ENCODE peak calls at places on chromosomes 11 and 22, in seven cellular contexts. R is neuronal stem cell; J is iPS DF 6.9; U is transverse colon; Y is upper lobe of right lung; M is body of pancreas; P is effector memory CD4-positive, alpha-beta T cell. W is an unnamed sample. For H3K4me1 and H3K9me3, the result is how much of the 10 kb centered on the place peaks cover.

GRCh38 chr22:17569971-17570511 is 6.7 kb downstream of the SLC25A18 start:
- DNase-seq in R (no peak), J (no peak), U (no peak), Y (no peak), M (no peak), P (no peak), W (no peak)

GRCh38 chr11:68164437-68164836 is 43.2 kb upstream of the CHKA start:
- DNase-seq in R (no peak), J (no peak), U (no peak), Y (no peak), M (no peak), P (no peak), W (no peak)

GRCh38 chr22:50247748-50248147 is 2.9 kb upstream of the TUBGCP6 start:
- DNase-seq in R (no peak), J (no peak), U (peak), Y (no peak), M (peak), P (peak), W (peak)

GRCh38 chr22:19058713-19059451 is 63.3 kb downstream of the DGCR2 start:
- DNase-seq in R (no peak), J (no peak), U (no peak), Y (peak), M (peak), P (no peak), W (no peak)

GRCh38 chr11:131688056-131688693 is 317.8 kb downstream of the NTM start:
- DNase-seq in R (peak), J (no peak), U (peak), Y (peak), M (peak), P (no peak), W (no peak)

GRCh38 chr11:17765381-17766359 is 31.1 kb downstream of the KCNC1 start:
- DNase-seq in R (peak), J (no peak), U (no peak), Y (peak), M (no peak), P (no peak), W (no peak)

GRCh38 chr11:121687961-121688566 is 235.3 kb upstream of the SORL1-AS1 start:
- DNase-seq in R (no peak), J (peak), U (no peak), Y (no peak), M (no peak), P (no peak), W (no peak)

GRCh38 chr11:107591098-107591445 is at the start of gene ELMOD1:
- DNase-seq in R (peak), J (no peak), U (peak), Y (peak), M (peak), P (no peak), W (no peak)

GRCh38 chr22:28074526-28074925 is 155.5 kb upstream of the PITPNB start:
- DNase-seq in R (no peak), J (no peak), U (no peak), Y (no peak), M (no peak), P (no peak), W (no peak)

GRCh38 chr11:15278129-15278528 is 163.4 kb downstream of the INSC start:
- DNase-seq in R (no peak), J (no peak), U (no peak), Y (no peak), M (no peak), P (no peak), W (no peak)

GRCh38 chr11:47523491-47524199 is 29.3 kb downstream of the CELF1 start:
- DNase-seq in R (no peak), J (no peak), U (no peak), Y (no peak), M (no peak), P (no peak), W (peak)

GRCh38 chr11:58067685-58068084 is 36.9 kb downstream of the OR6Q1 start:
- DNase-seq in R (no peak), J (no peak), U (no peak), Y (no peak), M (no peak), P (no peak), W (no peak)

GRCh38 chr22:24188705-24189248 is 7.5 kb downstream of the SUSD2 start:
- DNase-seq in R (no peak), J (no peak), U (no peak), Y (no peak), M (no peak), P (no peak), W (no peak)

GRCh38 chr22:50503475-50504145 is 3.9 kb downstream of the LMF2 start:
- DNase-seq in R (no peak), J (no peak), U (no peak), Y (no peak), M (no peak), P (no peak), W (no peak)

GRCh38 chr22:23104109-23104971 is 34.0 kb downstream of the GNAZ start:
- DNase-seq in R (no peak), J (no peak), U (no peak), Y (no peak), M (no peak), P (no peak), W (no peak)

GRCh38 chr22:35687461-35687860 is 30.2 kb upstream of the APOL5 start:
- DNase-seq in R (no peak), J (no peak), U (no peak), Y (no peak), M (no peak), P (no peak), W (no peak)

GRCh38 chr11:46295312-46295995 is 18.0 kb downstream of the CREB3L1 start:
- DNase-seq in R (peak), J (peak), U (peak), Y (peak), M (peak), P (peak), W (peak)
- H3K4me1 ChIP-seq in R (under half), J (under half), U (half or more), Y (under half), M (under half), P (under half), W (under half)

DNA sequence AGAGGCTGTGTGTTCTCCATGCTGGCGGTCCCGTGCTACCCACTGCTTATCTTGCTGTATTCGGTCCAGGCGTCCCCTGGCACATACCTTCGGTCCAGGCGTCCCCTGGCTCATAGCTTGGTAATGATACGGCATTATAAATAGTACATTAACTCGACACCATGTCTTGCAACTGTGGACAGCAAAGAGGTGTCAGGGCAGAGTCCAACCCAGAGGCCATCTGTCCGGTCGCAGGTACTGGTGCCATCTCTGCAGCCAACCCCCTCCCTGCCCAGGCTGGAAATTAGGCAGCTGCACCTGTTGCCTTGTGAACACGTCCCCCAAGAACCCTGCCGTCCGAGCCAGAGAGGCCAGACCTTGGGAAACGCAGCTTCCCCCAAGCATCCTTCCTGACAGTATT is 634.3 kb downstream of the BRD1 start:
- DNase-seq in R (no peak), J (no peak), U (no peak), Y (peak), M (no peak), P (no peak), W (no peak)
- H3K9me3 ChIP-seq in R (under half), J (under half), U (under half), Y (under half), M (under half), P (under half), W (under half)

GRCh38 chr11:111355101-111355500 is 24.0 kb downstream of the POU2AF1 start:
- DNase-seq in R (no peak), J (no peak), U (no peak), Y (no peak), M (no peak), P (no peak), W (no peak)
- H3K27ac ChIP-seq in R (no peak), J (no peak), U (no peak), Y (no peak), M (no peak), P (no peak), W (no peak)

GRCh38 chr11:75350122-75350742 is 1.2 kb downstream of the ARRB1 start:
- DNase-seq in R (no peak), J (no peak), U (no peak), Y (no peak), M (no peak), P (no peak), W (no peak)
- H3K4me1 ChIP-seq in R (under half), J (under half), U (half or more), Y (half or more), M (half or more), P (under half), W (under half)

DNA sequence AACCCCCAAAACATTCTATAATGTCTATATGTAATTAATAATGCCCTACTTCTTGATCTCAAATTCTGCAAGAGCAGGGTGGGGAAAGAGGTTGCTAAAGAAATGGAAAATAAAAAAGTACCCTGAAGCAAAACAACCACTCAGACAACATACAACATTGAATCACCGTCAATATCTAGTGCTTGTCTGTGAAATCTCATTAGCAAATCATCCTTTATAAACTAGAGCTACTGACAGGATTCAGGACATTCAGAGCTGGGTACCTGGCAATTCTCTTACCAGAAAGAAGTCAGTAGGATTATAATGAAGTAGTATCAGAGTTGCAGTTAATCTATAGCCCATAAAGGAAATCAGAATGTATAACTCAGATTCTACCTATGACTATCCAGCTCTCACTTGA is 143.2 kb downstream of the CADM1 start:
- DNase-seq in R (no peak), J (no peak), U (no peak), Y (no peak), M (no peak), P (no peak), W (no peak)
- H3K9me3 ChIP-seq in R (under half), J (under half), U (under half), Y (under half), M (under half), P (under half), W (under half)

GRCh38 chr11:12043959-12044772 is 35.7 kb upstream of the DKK3 start:
- DNase-seq in R (peak), J (no peak), U (peak), Y (peak), M (peak), P (peak), W (peak)

GRCh38 chr11:12045914-12046635 is 37.6 kb upstream of the DKK3 start:
- DNase-seq in R (no peak), J (no peak), U (no peak), Y (no peak), M (no peak), P (no peak), W (no peak)

GRCh38 chr11:12044799-12045198 is 36.4 kb upstream of the DKK3 start:
- DNase-seq in R (no peak), J (no peak), U (no peak), Y (no peak), M (no peak), P (no peak), W (no peak)

GRCh38 chr11:12048936-12049790 is 40.7 kb upstream of the DKK3 start:
- DNase-seq in R (no peak), J (no peak), U (no peak), Y (no peak), M (no peak), P (no peak), W (no peak)

DNA sequence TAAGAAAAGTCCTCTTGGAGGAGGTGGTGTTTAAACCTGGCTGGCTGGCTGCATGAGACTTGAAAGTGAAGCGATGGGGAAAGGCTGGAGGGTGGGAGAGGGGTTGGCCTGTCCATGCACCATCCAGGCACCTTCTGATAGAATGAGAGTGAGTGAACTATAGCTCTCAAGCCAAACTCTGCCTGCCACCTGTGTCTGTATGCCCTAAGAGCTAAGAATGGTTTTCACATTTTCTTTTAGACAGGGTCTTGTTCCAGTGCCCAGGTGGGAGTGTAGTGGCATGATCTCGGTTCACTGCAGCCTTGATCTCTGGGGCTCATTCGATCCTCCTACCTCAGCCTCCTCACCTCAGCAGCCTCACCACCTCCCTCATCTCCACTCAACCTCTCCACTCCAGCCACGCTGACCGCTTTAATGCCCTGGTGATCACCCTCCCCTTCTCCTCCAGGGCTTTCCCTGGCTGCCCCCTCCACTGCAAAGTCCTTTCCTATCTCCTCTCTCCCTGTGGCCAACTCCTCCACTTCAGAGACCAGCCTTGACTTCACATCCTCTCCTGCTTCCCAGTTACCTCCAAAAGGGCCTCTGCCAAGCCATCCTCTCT is 38.3 kb upstream of the DKK3 start:
- DNase-seq in R (no peak), J (no peak), U (no peak), Y (no peak), M (no peak), P (no peak), W (no peak)
- H3K27ac ChIP-seq in R (no peak), J (no peak), U (no peak), Y (no peak), M (no peak), P (no peak), W (no peak)

DNA sequence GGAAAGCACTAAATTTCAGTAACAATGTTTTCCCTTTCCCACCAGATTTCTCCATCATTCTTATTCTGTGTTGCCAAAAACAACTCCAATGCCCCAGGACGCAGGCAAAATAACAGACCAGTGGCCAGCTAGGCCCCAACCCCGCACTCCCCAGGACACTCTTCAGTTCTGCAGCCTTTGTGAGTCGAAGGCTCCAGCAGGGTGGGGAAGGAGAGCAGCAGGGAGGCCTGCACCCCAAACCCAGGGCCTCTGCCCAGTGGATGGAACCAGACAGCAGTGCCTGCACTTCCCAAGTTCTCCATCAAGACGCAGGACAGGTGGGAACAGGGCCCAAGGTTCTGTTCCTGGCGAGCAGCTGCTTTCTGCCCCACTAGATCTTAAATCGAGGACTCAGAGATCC is 34.4 kb downstream of the PPP2R1B start:
- DNase-seq in R (no peak), J (no peak), U (no peak), Y (no peak), M (no peak), P (no peak), W (no peak)
- H3K4me1 ChIP-seq in R (half or more), J (under half), U (half or more), Y (half or more), M (half or more), P (under half), W (under half)